ENCODE peak calls at places on chromosomes 6 and 20, in four cellular contexts. One of them, this sample, is unnamed.

GRCh38 chr6:50708664-50709365 is 4.5 kb upstream of the TFAP2D start:
- DNase-seq in HepG2: no peak
- DNase-seq in SK-N-SH: no peak
- DNase-seq in GM12878: no peak
- DNase-seq in this sample: no peak

GRCh38 chr6:167811689-167812487 is 14.8 kb upstream of the AFDN start:
- DNase-seq in HepG2: no peak
- DNase-seq in SK-N-SH: no peak
- DNase-seq in GM12878: no peak
- DNase-seq in this sample: no peak

GRCh38 chr6:149445095-149445466 is 39.7 kb downstream of the ZC3H12D start:
- DNase-seq in HepG2: no peak
- DNase-seq in SK-N-SH: no peak
- DNase-seq in GM12878: no peak
- DNase-seq in this sample: no peak

GRCh38 chr6:85464722-85465150 is 14.9 kb downstream of the NT5E start:
- DNase-seq in HepG2: no peak
- DNase-seq in SK-N-SH: no peak
- DNase-seq in GM12878: no peak
- DNase-seq in this sample: peak

GRCh38 chr6:1614767-1615650 is 5.3 kb downstream of the FOXC1 start:
- DNase-seq in HepG2: no peak
- DNase-seq in SK-N-SH: peak
- DNase-seq in GM12878: no peak
- DNase-seq in this sample: no peak

GRCh38 chr20:13271098-13271497 is 50.0 kb downstream of the ISM1 start:
- DNase-seq in HepG2: no peak
- DNase-seq in SK-N-SH: no peak
- DNase-seq in GM12878: no peak
- DNase-seq in this sample: no peak

GRCh38 chr20:986733-987355 is 15.3 kb downstream of the RSPO4 start:
- DNase-seq in HepG2: no peak
- DNase-seq in SK-N-SH: no peak
- DNase-seq in GM12878: no peak
- DNase-seq in this sample: no peak

GRCh38 chr6:169847773-169848380 is 96.5 kb downstream of the ERMARD start:
- DNase-seq in HepG2: no peak
- DNase-seq in SK-N-SH: no peak
- DNase-seq in GM12878: no peak
- DNase-seq in this sample: no peak

GRCh38 chr6:39289490-39289889 is 24.7 kb downstream of the KCNK17 start:
- DNase-seq in HepG2: no peak
- DNase-seq in SK-N-SH: no peak
- DNase-seq in GM12878: no peak
- DNase-seq in this sample: no peak

GRCh38 chr6:144331610-144332009 is 46.5 kb downstream of the UTRN start:
- DNase-seq in HepG2: no peak
- DNase-seq in SK-N-SH: no peak
- DNase-seq in GM12878: no peak
- DNase-seq in this sample: peak

GRCh38 chr6:14241255-14242070 is 123.9 kb downstream of the CD83 start:
- DNase-seq in HepG2: no peak
- DNase-seq in SK-N-SH: no peak
- DNase-seq in GM12878: peak
- DNase-seq in this sample: no peak

GRCh38 chr6:97085772-97086171 is 161.2 kb downstream of the KLHL32 start:
- DNase-seq in HepG2: no peak
- DNase-seq in SK-N-SH: no peak
- DNase-seq in GM12878: no peak
- DNase-seq in this sample: peak

GRCh38 chr6:37373822-37374514 is 20.2 kb downstream of the RNF8 start:
- DNase-seq in HepG2: no peak
- DNase-seq in SK-N-SH: no peak
- DNase-seq in GM12878: no peak
- DNase-seq in this sample: no peak

GRCh38 chr6:16403831-16404230 is 165.4 kb downstream of the GMPR start:
- DNase-seq in HepG2: no peak
- DNase-seq in SK-N-SH: no peak
- DNase-seq in GM12878: no peak
- DNase-seq in this sample: peak

GRCh38 chr6:118813795-118814194 is 80.2 kb upstream of the ASF1A start:
- DNase-seq in HepG2: no peak
- DNase-seq in SK-N-SH: no peak
- DNase-seq in GM12878: no peak
- DNase-seq in this sample: peak

GRCh38 chr6:51105357-51105756 is 286.7 kb downstream of the TFAP2B start:
- DNase-seq in HepG2: no peak
- DNase-seq in SK-N-SH: no peak
- DNase-seq in GM12878: no peak
- DNase-seq in this sample: no peak

GRCh38 chr6:45608252-45608911 is 230.6 kb upstream of the SUPT3H start:
- DNase-seq in HepG2: no peak
- DNase-seq in SK-N-SH: no peak
- DNase-seq in GM12878: no peak
- DNase-seq in this sample: peak

GRCh38 chr6:165511807-165512206 is 151.2 kb downstream of the PDE10A start:
- DNase-seq in HepG2: no peak
- DNase-seq in SK-N-SH: no peak
- DNase-seq in GM12878: peak
- DNase-seq in this sample: no peak

GRCh38 chr6:133358598-133358997 is 117.4 kb downstream of the EYA4 start:
- DNase-seq in HepG2: no peak
- DNase-seq in SK-N-SH: no peak
- DNase-seq in GM12878: no peak
- DNase-seq in this sample: no peak

GRCh38 chr6:133359760-133360159 is 118.6 kb downstream of the EYA4 start:
- DNase-seq in HepG2: no peak
- DNase-seq in SK-N-SH: no peak
- DNase-seq in GM12878: no peak
- DNase-seq in this sample: no peak

GRCh38 chr6:133362813-133363212 is 121.7 kb downstream of the EYA4 start:
- DNase-seq in HepG2: no peak
- DNase-seq in SK-N-SH: no peak
- DNase-seq in GM12878: no peak
- DNase-seq in this sample: no peak

GRCh38 chr6:133359256-133359655 is 118.1 kb downstream of the EYA4 start:
- DNase-seq in HepG2: no peak
- DNase-seq in SK-N-SH: no peak
- DNase-seq in GM12878: no peak
- DNase-seq in this sample: peak

DNA sequence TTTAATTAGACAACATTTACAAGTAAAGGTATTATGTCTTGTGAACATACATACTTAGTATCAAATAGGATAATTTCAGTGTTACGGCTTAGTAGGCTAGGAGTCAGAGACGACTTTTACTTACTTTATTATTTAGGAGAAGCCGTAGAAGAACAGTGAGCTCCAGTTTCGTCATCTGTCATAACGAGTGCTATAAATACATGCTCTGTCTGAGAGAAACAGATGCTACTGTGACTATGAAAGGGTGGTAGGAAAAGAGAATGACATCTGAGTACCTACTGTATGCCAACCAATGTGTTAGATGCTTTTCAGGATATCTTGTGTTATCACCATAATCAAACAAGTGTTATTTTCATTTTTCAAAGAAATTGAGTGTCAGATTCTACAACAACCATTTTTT is 119.0 kb downstream of the EYA4 start:
- DNase-seq in HepG2: no peak
- DNase-seq in SK-N-SH: no peak
- DNase-seq in GM12878: no peak
- DNase-seq in this sample: no peak
- TF ChIP-seq MXI1 in HepG2: no peak
- TF ChIP-seq MXI1 in SK-N-SH: no peak
- TF ChIP-seq MXI1 in GM12878: no peak
- TF ChIP-seq MXI1 in this sample: no peak

DNA sequence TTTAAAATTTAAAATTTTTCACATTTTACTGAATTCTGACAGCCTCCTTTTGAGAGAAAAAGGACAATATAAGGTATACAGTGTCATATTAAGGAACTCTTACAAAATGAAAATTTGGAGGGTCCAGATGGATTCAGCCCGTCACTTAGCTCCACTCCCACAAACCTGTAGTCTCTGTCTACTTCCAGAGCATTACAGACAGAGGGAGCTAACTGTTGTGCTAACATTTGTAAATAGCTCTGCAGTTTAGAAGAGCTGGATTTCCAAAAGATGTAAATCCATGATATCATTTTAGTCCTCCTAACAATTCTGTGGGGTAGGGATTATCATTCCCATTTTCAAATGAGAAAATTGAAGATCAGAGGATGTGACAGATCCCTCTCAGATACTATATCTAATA is 16.1 kb upstream of the SERINC3 start:
- DNase-seq in HepG2: no peak
- DNase-seq in SK-N-SH: no peak
- DNase-seq in GM12878: no peak
- DNase-seq in this sample: peak
- TF ChIP-seq MXI1 in HepG2: no peak
- TF ChIP-seq MXI1 in SK-N-SH: no peak
- TF ChIP-seq MXI1 in GM12878: no peak
- TF ChIP-seq MXI1 in this sample: no peak

DNA sequence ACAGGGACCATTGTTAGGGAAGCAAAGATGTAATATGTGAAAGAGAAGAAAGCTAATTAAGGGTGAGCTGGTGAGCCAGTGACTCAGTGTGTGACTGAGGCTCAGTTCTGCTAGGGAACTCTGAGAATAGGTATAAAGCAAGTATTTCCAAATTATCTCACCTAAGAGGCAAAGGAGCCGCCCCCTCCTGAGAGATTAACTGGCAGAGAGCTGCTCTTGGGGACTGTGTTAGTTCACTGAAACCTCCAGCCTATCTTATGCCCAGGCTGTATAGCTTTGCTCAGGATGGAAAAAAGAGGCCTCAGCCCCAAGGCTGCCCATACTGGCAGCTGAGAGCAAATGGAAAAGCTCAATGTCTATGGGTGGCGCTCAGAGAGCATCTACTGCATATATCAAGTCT is 152.0 kb downstream of the PAK5 start:
- DNase-seq in HepG2: no peak
- DNase-seq in SK-N-SH: no peak
- DNase-seq in GM12878: no peak
- DNase-seq in this sample: no peak
- TF ChIP-seq MXI1 in HepG2: no peak
- TF ChIP-seq MXI1 in SK-N-SH: no peak
- TF ChIP-seq MXI1 in GM12878: no peak
- TF ChIP-seq MXI1 in this sample: no peak

DNA sequence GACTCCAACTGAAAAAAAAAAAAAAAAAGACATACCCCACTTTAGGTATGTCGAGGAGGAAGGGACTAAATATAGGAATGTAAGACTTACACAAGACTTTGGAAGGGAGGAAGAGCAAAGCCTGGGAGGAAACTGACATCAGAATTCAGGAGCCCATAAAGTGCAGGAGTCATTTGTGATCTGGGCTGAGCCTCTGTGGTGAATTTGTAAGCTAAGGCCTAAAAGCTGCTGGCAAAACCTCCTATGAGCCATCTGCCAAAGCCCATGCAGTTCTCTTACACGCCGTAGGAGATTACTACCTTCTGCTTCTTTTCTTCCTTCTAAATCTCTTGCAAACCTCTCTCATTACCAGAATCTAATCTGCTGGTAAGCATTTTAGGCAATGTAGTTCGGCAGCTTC is 52.0 kb upstream of the THEMIS start:
- DNase-seq in HepG2: no peak
- DNase-seq in SK-N-SH: no peak
- DNase-seq in GM12878: no peak
- DNase-seq in this sample: no peak
- TF ChIP-seq MXI1 in HepG2: no peak
- TF ChIP-seq MXI1 in SK-N-SH: no peak
- TF ChIP-seq MXI1 in GM12878: no peak
- TF ChIP-seq MXI1 in this sample: no peak

DNA sequence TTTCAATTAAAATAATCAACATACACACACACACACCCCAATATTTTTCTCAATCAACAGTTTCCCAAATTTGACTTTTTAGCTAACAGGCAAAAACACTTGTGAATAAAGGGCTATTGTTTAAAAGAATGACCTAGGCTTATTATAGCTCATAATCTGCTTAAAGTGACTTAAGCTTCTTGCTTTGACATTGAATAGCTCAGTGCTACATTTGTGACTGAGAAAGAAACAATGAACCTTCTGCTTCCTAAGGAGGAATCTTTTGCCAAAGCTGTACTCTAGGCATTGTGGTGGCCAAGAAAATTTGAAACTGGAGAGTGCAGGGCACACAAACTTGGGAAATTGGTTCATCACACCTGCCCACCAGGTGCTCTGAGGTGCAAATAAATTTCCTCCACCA is 282.0 kb downstream of the SYNE1 start:
- DNase-seq in HepG2: no peak
- DNase-seq in SK-N-SH: no peak
- DNase-seq in GM12878: no peak
- DNase-seq in this sample: no peak
- TF ChIP-seq MXI1 in HepG2: no peak
- TF ChIP-seq MXI1 in SK-N-SH: no peak
- TF ChIP-seq MXI1 in GM12878: no peak
- TF ChIP-seq MXI1 in this sample: no peak

DNA sequence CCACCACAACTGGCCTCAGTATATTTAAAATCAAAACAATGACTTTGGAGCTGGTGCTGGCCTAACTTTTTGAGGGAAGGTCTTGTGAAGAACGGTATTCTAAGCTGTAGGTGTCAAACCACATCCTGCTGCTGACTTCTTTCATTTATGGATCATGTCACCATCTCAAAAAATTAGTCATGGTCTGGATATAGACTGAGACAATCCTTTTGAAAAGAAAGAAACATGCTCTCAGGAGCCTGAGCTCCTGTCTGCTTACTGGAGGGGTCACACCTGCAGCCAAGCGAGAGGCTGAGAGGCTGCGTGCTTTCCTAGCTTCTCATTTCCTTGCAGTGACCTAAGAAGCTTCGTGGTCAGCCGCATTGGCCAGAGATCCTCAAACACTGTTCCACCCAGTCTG is 55.2 kb downstream of the TIAM2 start:
- DNase-seq in HepG2: no peak
- DNase-seq in SK-N-SH: no peak
- DNase-seq in GM12878: peak
- DNase-seq in this sample: peak
- TF ChIP-seq MXI1 in HepG2: no peak
- TF ChIP-seq MXI1 in SK-N-SH: no peak
- TF ChIP-seq MXI1 in GM12878: no peak
- TF ChIP-seq MXI1 in this sample: no peak

This sample was measured in IMR-90.